ENCODE peak calls at places on chromosomes 7 and 10, in five cellular contexts. D is SK-N-SH, K is HCT116, V is HepG2, R is GM12878. Y is an unnamed sample.

GRCh38 chr7:22295402-22296264 is 61.3 kb downstream of the RAPGEF5 start:
- DNase-seq in D (no peak), K (no peak), V (no peak), R (no peak), Y (no peak)

GRCh38 chr7:51234139-51234538 is 82.5 kb downstream of the COBL start:
- DNase-seq in D (no peak), K (no peak), V (no peak), R (no peak), Y (no peak)

GRCh38 chr10:69434169-69434568 is 17.1 kb upstream of the TSPAN15 start:
- DNase-seq in D (no peak), K (no peak), V (no peak), R (no peak), Y (no peak)

GRCh38 chr10:130341325-130341724 is 205.1 kb downstream of the GLRX3 start:
- DNase-seq in D (peak; percentile 74), K (no peak), V (no peak), R (no peak), Y (peak; percentile 18)

GRCh38 chr7:6430271-6430940 is 17.3 kb downstream of the DAGLB start:
- DNase-seq in D (peak; percentile 67), K (no peak), V (no peak), R (no peak), Y (no peak)

GRCh38 chr10:3873728-3874461 is 88.9 kb upstream of the KLF6 start:
- DNase-seq in D (peak; percentile 26), K (peak; percentile 51), V (peak; percentile 79), R (peak; percentile 83), Y (peak; percentile 41)

GRCh38 chr7:112162161-112163020 is 43.8 kb downstream of the DOCK4 start:
- DNase-seq in D (peak; percentile 54), K (no peak), V (peak; percentile 89), R (no peak), Y (no peak)

GRCh38 chr10:60502621-60503020 is 112.9 kb upstream of the ANK3 start:
- DNase-seq in D (no peak), K (no peak), V (no peak), R (no peak), Y (no peak)

GRCh38 chr10:70602665-70603438 is at the start of gene PRF1:
- DNase-seq in D (no peak), K (no peak), V (peak; percentile 12), R (no peak), Y (peak; percentile 60)
- TF ChIP-seq ZBTB33 in D (no peak), K (no peak), V (no peak), R (no peak), Y (peak; percentile 86)

DNA sequence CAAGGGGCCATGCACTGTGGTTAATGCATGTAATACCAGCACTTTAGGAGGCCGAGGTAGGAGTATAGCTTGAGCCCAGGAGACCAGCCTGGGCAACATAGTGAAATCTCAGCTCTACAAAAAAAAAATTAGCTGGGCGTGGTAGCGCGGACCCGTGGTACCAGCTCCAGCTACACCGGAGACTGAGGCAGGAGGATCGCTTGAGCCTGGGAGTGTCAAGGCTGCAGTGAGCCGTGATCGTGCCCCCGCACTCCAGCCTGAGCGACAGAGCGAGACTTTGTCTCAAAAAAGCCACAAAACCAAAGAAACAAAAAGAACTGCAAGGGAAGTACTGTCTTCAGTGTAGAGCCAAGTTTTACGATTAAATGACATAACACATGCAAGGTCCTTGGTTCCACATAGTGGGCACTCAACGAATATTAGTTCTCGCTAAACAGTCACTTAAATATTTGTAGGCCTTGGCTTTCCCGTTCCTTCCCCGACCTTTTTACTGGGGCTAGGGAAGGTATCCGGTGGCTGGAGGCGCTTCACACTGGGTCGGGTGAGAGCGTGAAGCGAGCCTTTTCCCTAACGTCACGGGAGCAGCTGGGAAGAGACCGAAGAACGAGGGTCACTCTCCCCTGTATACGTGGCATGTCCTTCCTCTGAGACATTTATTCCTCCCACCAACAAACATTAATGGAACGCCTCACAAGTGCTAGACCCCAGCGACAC is 995 bp upstream of the SND1 start:
- DNase-seq in D (peak; percentile 62), K (no peak), V (no peak), R (no peak), Y (no peak)
- TF ChIP-seq ZBTB33 in D (no peak), K (no peak), V (peak; percentile 4), R (no peak), Y (no peak)

DNA sequence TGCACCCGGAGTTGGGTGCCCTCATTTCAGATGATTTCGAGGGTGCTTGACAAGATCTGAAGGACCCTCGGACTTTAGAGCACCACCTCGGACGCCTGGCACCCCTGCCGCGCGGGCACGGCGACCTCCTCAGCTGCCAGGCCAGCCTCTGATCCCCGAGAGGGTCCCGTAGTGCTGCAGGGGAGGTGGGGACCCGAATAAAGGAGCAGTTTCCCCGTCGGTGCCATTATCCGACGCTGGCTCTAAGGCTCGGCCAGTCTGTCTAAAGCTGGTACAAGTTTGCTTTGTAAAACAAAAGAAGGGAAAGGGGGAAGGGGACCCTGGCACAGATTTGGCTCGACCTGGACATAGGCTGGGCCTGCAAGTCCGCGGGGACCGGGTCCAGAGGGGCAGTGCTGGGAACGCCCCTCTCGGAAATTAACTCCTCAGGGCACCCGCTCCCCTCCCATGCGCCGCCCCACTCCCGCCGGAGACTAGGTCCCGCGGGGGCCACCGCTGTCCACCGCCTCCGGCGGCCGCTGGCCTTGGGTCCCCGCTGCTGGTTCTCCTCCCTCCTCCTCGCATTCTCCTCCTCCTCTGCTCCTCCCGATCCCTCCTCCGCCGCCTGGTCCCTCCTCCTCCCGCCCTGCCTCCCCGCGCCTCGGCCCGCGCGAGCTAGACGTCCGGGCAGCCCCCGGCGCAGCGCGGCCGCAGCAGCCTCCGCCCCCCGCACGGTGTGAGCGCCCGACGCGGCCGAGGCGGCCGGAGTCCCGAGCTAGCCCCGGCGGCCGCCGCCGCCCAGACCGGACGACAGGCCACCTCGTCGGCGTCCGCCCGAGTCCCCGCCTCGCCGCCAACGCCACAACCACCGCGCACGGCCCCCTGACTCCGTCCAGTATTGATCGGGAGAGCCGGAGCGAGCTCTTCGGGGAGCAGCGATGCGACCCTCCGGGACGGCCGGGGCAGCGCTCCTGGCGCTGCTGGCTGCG is at the start of gene EGFR:
- DNase-seq in D (peak; percentile 91), K (peak; percentile 40), V (no peak), R (no peak), Y (no peak)
- TF ChIP-seq ZBTB33 in D (no peak), K (no peak), V (no peak), R (no peak), Y (no peak)

GRCh38 chr10:32039745-32040144 is 16.5 kb downstream of the KIF5B start:
- DNase-seq in D (no peak), K (no peak), V (no peak), R (no peak), Y (no peak)
- TF ChIP-seq ZBTB33 in D (no peak), K (no peak), V (no peak), R (no peak), Y (no peak)

DNA sequence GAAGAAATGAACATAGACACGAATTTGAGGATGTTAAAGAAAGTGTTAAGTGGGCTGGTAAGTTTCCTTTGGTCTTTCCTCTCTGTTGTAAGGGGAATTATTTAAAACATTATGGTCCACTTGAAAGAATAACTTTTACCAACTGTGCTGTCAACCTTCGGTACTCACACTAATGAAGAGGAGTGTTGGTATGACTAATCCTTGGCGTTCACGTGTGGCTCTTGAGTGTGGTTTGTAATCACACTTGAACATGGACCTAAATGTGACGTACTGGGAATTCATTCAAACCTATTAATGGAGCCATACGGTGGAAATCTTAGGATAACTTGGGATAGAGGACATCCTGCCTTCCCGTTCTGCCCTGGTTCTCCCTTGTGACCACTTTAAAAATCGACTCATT is 41.3 kb downstream of the TBXAS1 start:
- DNase-seq in D (no peak), K (no peak), V (no peak), R (no peak), Y (no peak)
- TF ChIP-seq ZBTB33 in D (no peak), K (no peak), V (no peak), R (no peak), Y (no peak)

GRCh38 chr7:43119371-43120069 is 7.1 kb downstream of the HECW1 start:
- DNase-seq in D (no peak), K (no peak), V (no peak), R (no peak), Y (no peak)
- TF ChIP-seq ZBTB33 in D (no peak), K (no peak), V (no peak), R (no peak), Y (no peak)

GRCh38 chr7:44541028-44541869 is at the start of gene NPC1L1:
- DNase-seq in D (peak; percentile 62), K (no peak), V (peak; percentile 91), R (no peak), Y (peak; percentile 29)
- TF ChIP-seq ZBTB33 in D (no peak), K (no peak), V (peak; percentile 24), R (no peak), Y (no peak)

GRCh38 chr10:127293640-127294039 is 97.2 kb upstream of the INSYN2A start:
- DNase-seq in D (no peak), K (no peak), V (no peak), R (no peak), Y (no peak)
- TF ChIP-seq ZBTB33 in D (no peak), K (no peak), V (no peak), R (no peak), Y (no peak)

GRCh38 chr7:110922906-110923305 is 168.0 kb upstream of the LRRN3 start:
- DNase-seq in D (no peak), K (no peak), V (peak; percentile 6), R (no peak), Y (no peak)
- TF ChIP-seq ZBTB33 in D (no peak), K (no peak), V (no peak), R (no peak), Y (no peak)

Y was measured in K562.